ENCODE peak calls at places on chromosomes 13 and 19, in four cellular contexts. D is heart right ventricle, Q is aorta, E is caudate nucleus. G is an unnamed sample.

GRCh38 chr19:49336482-49337266 is 1.5 kb downstream of the CD37 start:
- DNase-seq in D (no peak), Q (peak), E (no peak), G (no peak)

GRCh38 chr13:48542581-48543341 is 9.9 kb upstream of the RCBTB2 start:
- DNase-seq in D (peak), Q (peak), E (no peak), G (no peak)

GRCh38 chr13:76600086-76600485 is 286.1 kb downstream of the KCTD12 start:
- DNase-seq in D (no peak), Q (no peak), E (no peak), G (no peak)

GRCh38 chr19:30430206-30430734 is 58.1 kb downstream of the ZNF536 start:
- DNase-seq in D (no peak), Q (no peak), E (no peak), G (no peak)

GRCh38 chr13:27621116-27621365 is 651 bp upstream of the POLR1D start:
- DNase-seq in D (no peak), Q (no peak), E (no peak), G (no peak)

GRCh38 chr13:44411841-44412240 is 38.2 kb downstream of the SERP2 start:
- DNase-seq in D (no peak), Q (no peak), E (no peak), G (no peak)

GRCh38 chr19:14979136-14979497 is 547 bp downstream of the SLC1A6 start:
- DNase-seq in D (no peak), Q (no peak), E (no peak), G (no peak)

GRCh38 chr19:4715529-4716221 is 8.0 kb downstream of the DPP9 start:
- DNase-seq in D (no peak), Q (peak), E (no peak), G (no peak)

GRCh38 chr19:56973713-56974553 is 133.4 kb upstream of the PEG3 start:
- DNase-seq in D (no peak), Q (no peak), E (no peak), G (no peak)

GRCh38 chr13:40480915-40481525 is 185.4 kb downstream of the FOXO1 start:
- DNase-seq in D (no peak), Q (no peak), E (no peak), G (no peak)

GRCh38 chr19:31491246-31491645 is 142.0 kb upstream of the TSHZ3 start:
- DNase-seq in D (no peak), Q (no peak), E (no peak), G (no peak)

GRCh38 chr13:57680609-57681008 is 49.1 kb downstream of the PCDH17 start:
- DNase-seq in D (no peak), Q (no peak), E (no peak), G (no peak)

GRCh38 chr19:52946322-52947310 is 16.1 kb downstream of the ZNF816 start:
- DNase-seq in D (peak), Q (no peak), E (no peak), G (no peak)

GRCh38 chr19:35124098-35125060 is 8.8 kb downstream of the FXYD3 start:
- DNase-seq in D (peak), Q (peak), E (peak), G (peak)

DNA sequence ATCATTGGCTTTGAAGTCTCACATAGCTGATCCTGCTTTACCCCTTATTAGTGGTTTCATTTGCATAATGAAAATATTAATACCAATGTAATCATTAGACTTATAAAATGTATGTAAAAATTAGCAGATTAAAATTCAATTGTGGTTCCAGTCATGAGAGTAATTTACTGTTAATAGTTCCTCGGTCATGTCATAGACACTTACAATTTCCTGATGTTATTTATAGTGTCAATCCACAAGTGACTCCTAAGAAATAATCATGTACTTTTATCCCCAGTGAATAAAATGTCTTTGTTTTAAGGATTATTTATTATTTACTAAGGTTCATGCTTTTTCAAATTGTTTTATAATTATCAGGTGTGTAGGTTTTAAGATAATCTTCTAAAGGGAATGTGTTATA is 138.5 kb downstream of the PCDH9 start:
- DNase-seq in D (no peak), Q (no peak), E (no peak), G (no peak)
- H3K27ac ChIP-seq in D (no peak), Q (no peak), E (no peak), G (no peak)

GRCh38 chr13:73364706-73365105 is 305.9 kb downstream of the KLF5 start:
- DNase-seq in D (no peak), Q (no peak), E (peak), G (no peak)
- H3K27ac ChIP-seq in D (no peak), Q (no peak), E (no peak), G (no peak)

DNA sequence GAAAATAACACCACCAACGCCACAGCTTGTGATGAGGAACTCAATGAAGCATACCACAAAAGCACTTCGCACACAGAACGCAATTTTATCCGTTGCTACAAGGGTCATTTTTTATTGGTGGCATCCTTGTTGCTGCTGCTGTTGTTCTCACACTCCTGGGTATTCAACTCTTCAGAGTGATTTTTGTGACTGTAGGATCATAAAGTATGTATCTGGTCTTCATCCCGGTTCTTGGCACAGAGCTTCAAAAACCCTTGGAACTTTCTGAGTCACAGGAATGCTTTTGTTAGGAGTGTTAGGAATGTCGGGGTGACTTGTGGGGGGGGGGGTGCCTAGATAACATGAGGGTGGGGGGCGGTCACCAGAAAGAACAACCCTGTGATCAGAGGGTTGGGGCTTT is 108.4 kb downstream of the ZNF557 start:
- DNase-seq in D (no peak), Q (no peak), E (no peak), G (no peak)
- H3K27ac ChIP-seq in D (no peak), Q (no peak), E (no peak), G (no peak)

GRCh38 chr19:41870401-41870873 is 6.6 kb upstream of the CD79A start:
- DNase-seq in D (no peak), Q (no peak), E (no peak), G (no peak)

GRCh38 chr19:41869374-41869955 is 7.6 kb upstream of the CD79A start:
- DNase-seq in D (no peak), Q (no peak), E (no peak), G (no peak)

GRCh38 chr19:41871573-41872383 is 5.3 kb upstream of the CD79A start:
- DNase-seq in D (no peak), Q (no peak), E (no peak), G (peak)

GRCh38 chr19:41872775-41873647 is 4.1 kb upstream of the CD79A start:
- DNase-seq in D (peak), Q (peak), E (no peak), G (peak)

GRCh38 chr19:41872384-41872774 is 4.7 kb upstream of the CD79A start:
- DNase-seq in D (no peak), Q (no peak), E (no peak), G (no peak)
- H3K27ac ChIP-seq in D (peak), Q (no peak), E (no peak), G (peak)

GRCh38 chr19:45577111-45577905 is 7.3 kb downstream of the OPA3 start:
- DNase-seq in D (peak), Q (no peak), E (no peak), G (no peak)
- H3K27ac ChIP-seq in D (peak), Q (no peak), E (peak), G (no peak)

GRCh38 chr19:55069859-55070225 is 5.8 kb upstream of the EPS8L1 start:
- DNase-seq in D (no peak), Q (no peak), E (no peak), G (no peak)
- H3K27ac ChIP-seq in D (no peak), Q (no peak), E (no peak), G (no peak)